ENCODE peak calls at places on chromosomes 16 and 17, in six cellular contexts. B, K, A, G, R and D are unnamed samples.

GRCh38 chr16:58495861-58496331 is 4.0 kb upstream of the NDRG4 start:
- DNase-seq in R (no peak), G (no peak), B (no peak), A (no peak), K (peak; percentile 34), D (no peak)

GRCh38 chr17:37543527-37544122 is 53.9 kb downstream of the DUSP14 start:
- DNase-seq in K (no peak), A (no peak), B (no peak), R (no peak), G (no peak), D (no peak)

GRCh38 chr17:59810894-59811153 is 81.9 kb downstream of the TUBD1 start:
- DNase-seq in K (no peak), G (no peak), B (peak; percentile 45), A (no peak), R (no peak), D (no peak)

GRCh38 chr17:15894258-15894657 is 50.7 kb upstream of the ADORA2B start:
- DNase-seq in B (no peak), R (no peak), A (no peak), K (no peak), G (no peak), D (no peak)

GRCh38 chr17:1504866-1505265 is 11.5 kb downstream of the INPP5K start:
- DNase-seq in G (no peak), A (no peak), R (no peak), K (no peak), B (no peak), D (no peak)

GRCh38 chr16:52569701-52570100 is 22.8 kb upstream of the TOX3 start:
- DNase-seq in A (no peak), K (no peak), B (no peak), G (no peak), R (no peak), D (no peak)

GRCh38 chr17:29084476-29085148 is 41.7 kb downstream of the PIPOX start:
- DNase-seq in G (no peak), A (peak; percentile 12), R (no peak), K (no peak), B (peak; percentile 55), D (no peak)

GRCh38 chr16:57846078-57846697 is 43.9 kb upstream of the KIFC3 start:
- DNase-seq in R (peak; percentile 93), A (no peak), K (peak; percentile 90), G (peak; percentile 59), B (no peak), D (no peak)

GRCh38 chr17:40320771-40321501 is 12.0 kb downstream of the RARA start:
- DNase-seq in G (no peak), A (no peak), K (no peak), B (no peak), R (no peak), D (no peak)

GRCh38 chr16:11236855-11237254 is 19.1 kb downstream of the SOCS1 start:
- DNase-seq in K (no peak), B (no peak), A (no peak), R (no peak), G (no peak), D (no peak)

GRCh38 chr16:55204923-55205322 is 119.1 kb upstream of the IRX6 start:
- DNase-seq in K (no peak), G (no peak), B (no peak), R (no peak), A (no peak), D (no peak)

GRCh38 chr16:75860654-75861053 is 134.4 kb upstream of the CPHXL start:
- DNase-seq in R (no peak), A (no peak), B (no peak), K (no peak), G (no peak), D (peak; percentile 56)

DNA sequence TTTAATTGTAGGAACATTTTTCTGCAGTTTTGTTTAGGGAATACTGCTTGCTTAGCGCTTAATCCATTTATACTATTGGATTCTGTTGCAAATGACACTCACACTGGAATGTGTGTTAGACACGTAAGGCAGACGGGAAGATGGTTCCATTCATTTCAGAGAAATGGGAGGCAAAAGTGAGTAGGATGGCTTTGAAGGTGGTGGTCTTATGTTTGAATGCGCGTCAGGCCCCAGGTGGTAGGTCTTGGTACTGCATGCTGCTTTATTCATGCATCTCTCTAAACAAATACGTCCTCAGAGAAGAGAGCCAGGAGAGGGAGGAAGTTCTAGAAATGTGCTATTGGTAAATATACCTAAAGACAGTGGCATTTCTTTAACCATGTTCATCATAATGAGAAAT is 997.6 kb upstream of the RBFOX1 start:
- DNase-seq in B (no peak), K (peak; percentile 66), G (peak; percentile 83), R (no peak), A (no peak), D (peak; percentile 27)
- H3K14ac ChIP-seq in B (no peak overlapping the region), K (no peak overlapping the region), G (no peak overlapping the region), R (no peak overlapping the region), A (no peak overlapping the region), D (no peak overlapping the region)

DNA sequence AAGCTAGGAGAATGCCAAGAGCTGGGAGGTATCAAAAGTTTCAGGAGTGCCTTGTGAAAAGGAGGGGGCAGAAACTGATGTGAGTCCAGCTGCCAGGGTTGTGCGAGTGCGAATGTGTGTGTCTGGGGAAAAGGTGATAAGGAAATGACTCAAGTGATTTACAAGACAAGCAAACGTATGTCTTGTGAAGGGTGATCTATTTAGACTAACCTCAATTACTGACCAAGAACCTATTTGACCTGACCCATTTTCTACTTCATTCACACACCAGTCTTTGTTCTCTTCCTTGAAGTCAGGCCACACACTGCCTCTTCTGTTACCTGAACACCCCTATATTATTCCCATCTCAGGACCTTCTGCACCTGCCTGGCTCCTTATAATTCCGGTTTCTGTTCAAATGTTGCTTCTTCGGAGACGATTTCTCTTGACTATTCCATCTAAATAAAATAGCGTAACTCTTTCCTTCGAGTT is 1.0 kb downstream of the GDE1 start:
- DNase-seq in B (peak; percentile 54), A (peak; percentile 52), G (no peak), R (no peak), K (no peak), D (no peak)
- H3K4me1 ChIP-seq in B (peaks cover 3% of the 10 kb centered on the region), A (peaks cover 9% of the 10 kb centered on the region), G (peaks cover 16% of the 10 kb centered on the region), R (peaks cover 2% of the 10 kb centered on the region), K (peaks cover 3% of the 10 kb centered on the region), D (peaks cover 11% of the 10 kb centered on the region)

GRCh38 chr16:78331749-78332148 is 232.3 kb downstream of the WWOX start:
- DNase-seq in K (no peak), B (no peak), R (no peak), A (no peak), G (no peak), D (no peak)
- H3K14ac ChIP-seq in K (no peak overlapping the region), B (no peak overlapping the region), R (no peak overlapping the region), A (no peak overlapping the region), G (no peak overlapping the region), D (no peak overlapping the region)

DNA sequence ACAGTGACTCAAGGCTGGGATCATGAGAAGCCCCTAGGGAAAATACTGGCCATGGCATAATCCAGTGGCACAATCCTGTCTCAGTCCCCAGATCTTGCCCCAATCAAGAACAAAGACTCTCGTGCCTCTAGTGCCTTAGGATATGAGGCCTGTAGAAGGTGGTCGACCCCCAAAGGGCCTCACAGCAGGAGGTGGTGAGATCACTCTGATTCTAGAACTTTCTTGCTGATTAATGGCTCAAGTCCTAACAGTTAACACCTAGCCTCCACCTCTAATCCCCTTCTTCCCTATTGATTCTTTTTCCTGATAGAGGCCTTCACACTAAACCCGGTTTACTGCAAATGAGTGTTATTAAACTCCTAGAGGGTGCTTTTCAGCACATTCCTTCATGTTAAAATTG is 176.8 kb downstream of the CCDC182 start:
- DNase-seq in G (no peak), R (no peak), A (no peak), K (no peak), B (no peak), D (no peak)
- H3K4me1 ChIP-seq in G (peaks cover 8% of the 10 kb centered on the region), R (peaks cover 2% of the 10 kb centered on the region), A (peaks cover 4% of the 10 kb centered on the region), K (no peaks in the 10 kb centered on the region), B (peaks cover 2% of the 10 kb centered on the region), D (peaks cover 9% of the 10 kb centered on the region)

GRCh38 chr17:7612294-7612640 is 2.4 kb downstream of the FXR2 start:
- DNase-seq in A (no peak), K (no peak), G (no peak), R (no peak), B (no peak), D (no peak)

GRCh38 chr17:7614422-7615264 is at the start of gene FXR2:
- DNase-seq in K (peak; percentile 100), G (peak; percentile 97), R (peak; percentile 100), A (peak; percentile 100), B (peak; percentile 100), D (peak; percentile 100)

GRCh38 chr17:7618608-7619007 is 3.9 kb upstream of the FXR2 start:
- DNase-seq in B (no peak), A (no peak), R (no peak), K (no peak), G (no peak), D (no peak)

GRCh38 chr17:7613769-7614421 is 802 bp downstream of the FXR2 start:
- DNase-seq in R (no peak), A (peak; percentile 63), K (no peak), B (peak; percentile 50), G (no peak), D (peak; percentile 24)

GRCh38 chr17:7615265-7615747 is 609 bp upstream of the FXR2 start:
- DNase-seq in K (no peak), B (no peak), G (no peak), R (no peak), A (no peak), D (no peak)
- H3K14ac ChIP-seq in K (no peak overlapping the region), B (peak overlapping the region; percentile 73), G (no peak overlapping the region), R (no peak overlapping the region), A (no peak overlapping the region), D (no peak overlapping the region)

DNA sequence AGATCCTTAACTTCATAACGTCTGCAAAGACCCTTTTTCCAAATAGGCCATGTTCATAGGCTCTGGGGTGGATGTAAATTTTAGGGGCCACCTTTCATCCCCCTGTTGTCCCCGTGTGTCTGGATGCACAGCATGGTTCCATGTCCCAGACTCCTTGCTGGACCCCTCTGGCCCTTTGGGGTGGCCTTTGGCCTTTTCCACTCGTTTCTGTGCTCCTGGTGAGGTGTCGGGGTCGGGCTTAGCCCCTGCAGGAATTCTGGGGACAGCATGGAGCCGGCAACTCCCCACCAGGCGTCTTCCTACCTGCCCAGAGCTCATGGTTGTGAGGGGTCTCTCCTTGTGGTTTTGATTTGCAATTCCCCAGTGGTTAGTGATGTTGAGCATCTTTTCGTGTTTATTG is 183.5 kb downstream of the SEC14L1 start:
- DNase-seq in A (no peak), B (no peak), G (no peak), R (no peak), K (peak; percentile 24), D (no peak)
- H3K4me1 ChIP-seq in A (peaks cover 59% of the 10 kb centered on the region), B (peaks cover 46% of the 10 kb centered on the region), G (peaks cover 6% of the 10 kb centered on the region), R (peaks cover 48% of the 10 kb centered on the region), K (peaks cover 2% of the 10 kb centered on the region), D (peaks cover 21% of the 10 kb centered on the region)

GRCh38 chr17:62719586-62719985 is 88.5 kb downstream of the MARCHF10 start:
- DNase-seq in G (no peak), K (no peak), R (no peak), B (no peak), A (no peak), D (no peak)

GRCh38 chr17:62716834-62717588 is 89.5 kb downstream of the MRC2 start:
- DNase-seq in B (no peak), K (peak; percentile 36), G (no peak), A (no peak), R (peak; percentile 67), D (no peak)

GRCh38 chr17:62717589-62718342 is 90.3 kb downstream of the MRC2 start:
- DNase-seq in B (no peak), A (no peak), K (peak; percentile 18), G (no peak), R (no peak), D (no peak)

GRCh38 chr17:62720126-62720850 is 87.8 kb downstream of the MARCHF10 start:
- DNase-seq in G (no peak), R (peak; percentile 60), A (no peak), K (peak; percentile 44), B (no peak), D (no peak)

GRCh38 chr17:62718420-62718819 is 89.7 kb downstream of the MARCHF10 start:
- DNase-seq in R (peak; percentile 91), G (no peak), B (peak; percentile 61), A (peak; percentile 82), K (peak; percentile 21), D (no peak)
- H3K14ac ChIP-seq in R (peak overlapping the region; percentile 73), G (no peak overlapping the region), B (no peak overlapping the region), A (no peak overlapping the region), K (no peak overlapping the region), D (no peak overlapping the region)